ENCODE peak calls at places on chromosome 18, in four cellular contexts. X is CD8-positive, alpha-beta memory T cell; O is hypothalamus; P is AG08396. T is an unnamed sample.

GRCh38 chr18:28027755-28028154 is 149.2 kb downstream of the CDH2 start:
- DNase-seq in X (no peak), O (no peak), P (no peak), T (no peak)

GRCh38 chr18:62555135-62555534 is 32.3 kb downstream of the ZCCHC2 start:
- DNase-seq in O (no peak), X (no peak), P (no peak), T (no peak)

GRCh38 chr18:9877655-9878014 is 8.1 kb upstream of the TXNDC2 start:
- DNase-seq in P (no peak), X (no peak), O (no peak), T (no peak)

GRCh38 chr18:79156330-79156729 is 87.1 kb downstream of the ATP9B start:
- DNase-seq in P (no peak), O (no peak), X (no peak), T (no peak)

GRCh38 chr18:10499230-10499629 is 26.6 kb upstream of the NAPG start:
- DNase-seq in O (no peak), X (no peak), P (no peak), T (no peak)

GRCh38 chr18:10419420-10420103 is 34.9 kb upstream of the APCDD1 start:
- DNase-seq in X (no peak), O (no peak), P (peak), T (no peak)

GRCh38 chr18:61669320-61669719 is 223.5 kb downstream of the RNF152 start:
- DNase-seq in P (peak), O (no peak), X (no peak), T (no peak)

GRCh38 chr18:79571221-79572092 is 108.1 kb upstream of the CTDP1 start:
- DNase-seq in O (no peak), P (no peak), X (no peak), T (no peak)

GRCh38 chr18:55477537-55478300 is 110.3 kb downstream of the TCF4 start:
- DNase-seq in P (peak), X (no peak), O (no peak), T (no peak)

GRCh38 chr18:47168509-47168908 is 7.7 kb downstream of the IER3IP1 start:
- DNase-seq in P (no peak), O (no peak), X (no peak), T (no peak)

GRCh38 chr18:7488571-7488970 is 78.5 kb upstream of the PTPRM start:
- DNase-seq in P (no peak), X (no peak), O (no peak), T (no peak)

GRCh38 chr18:66601649-66602048 is 2.2 kb downstream of the CDH19 start:
- DNase-seq in X (no peak), O (no peak), P (no peak), T (no peak)

GRCh38 chr18:70289351-70290330 is 796 bp downstream of the SOCS6 start:
- DNase-seq in O (no peak), X (no peak), P (peak), T (peak)

GRCh38 chr18:53534695-53535094 is 689.8 kb downstream of the MBD2 start:
- DNase-seq in O (peak), P (no peak), X (no peak), T (no peak)

GRCh38 chr18:54772081-54772480 is 56.2 kb upstream of the RAB27B start:
- DNase-seq in P (no peak), O (no peak), X (no peak), T (no peak)

GRCh38 chr18:47730795-47731194 is 199.7 kb downstream of the SMAD2 start:
- DNase-seq in X (no peak), P (no peak), O (no peak), T (no peak)

GRCh38 chr18:54173980-54174611 is 50.4 kb downstream of the MBD2 start:
- DNase-seq in O (no peak), P (no peak), X (no peak), T (no peak)

GRCh38 chr18:42274488-42275137 is 319.6 kb downstream of the PIK3C3 start:
- DNase-seq in O (no peak), P (no peak), X (no peak), T (no peak)

GRCh38 chr18:8874872-8875271 is 169.5 kb downstream of the MTCL1 start:
- DNase-seq in O (no peak), X (no peak), P (no peak), T (no peak)

GRCh38 chr18:69265661-69266060 is 135.0 kb upstream of the DOK6 start:
- DNase-seq in P (no peak), O (no peak), X (no peak), T (no peak)

GRCh38 chr18:78796693-78797455 is 182.7 kb upstream of the SALL3 start:
- DNase-seq in X (no peak), O (no peak), P (no peak), T (no peak)

GRCh38 chr18:24878289-24878688 is 417.9 kb downstream of the HRH4 start:
- DNase-seq in X (no peak), P (peak), O (no peak), T (no peak)

GRCh38 chr18:45519881-45520280 is 95.4 kb upstream of the SLC14A2 start:
- DNase-seq in P (no peak), X (no peak), O (no peak), T (no peak)

GRCh38 chr18:22977847-22978701 is 44.9 kb downstream of the RBBP8 start:
- DNase-seq in X (no peak), O (no peak), P (peak), T (no peak)

GRCh38 chr18:13549879-13550231 is 176.5 kb downstream of the FAM210A start:
- DNase-seq in O (no peak), P (no peak), X (no peak), T (no peak)

GRCh38 chr18:3177902-3178687 is 41.7 kb downstream of the MYOM1 start:
- DNase-seq in P (no peak), X (no peak), O (no peak), T (no peak)

T was measured in ecto neural progenitor cell.